ENCODE peak calls at places on chromosomes 12 and 14, in nine cellular contexts. One of them, this sample, is unnamed.

GRCh38 chr12:64735447-64735846 is 23.8 kb downstream of the GNS start:
- ATAC-seq in right cardiac atrium: no peak
- ATAC-seq in left cardiac atrium: peak
- ATAC-seq in natural killer cell: no peak
- ATAC-seq in activated T-cell treated with anti-CD3 and anti-CD28 coated beads, Interleukin-2, amount 50 U/mL, for 4 hours: no peak
- ATAC-seq in psoas muscle: no peak
- ATAC-seq in pancreas: no peak
- ATAC-seq in right lobe of liver: no peak
- ATAC-seq in CD4-positive, CD25-positive, alpha-beta regulatory T cell: no peak
- ATAC-seq in this sample: no peak

GRCh38 chr12:10220398-10221077 is 7.9 kb downstream of the GABARAPL1 start:
- ATAC-seq in right cardiac atrium: peak
- ATAC-seq in left cardiac atrium: peak
- ATAC-seq in natural killer cell: peak
- ATAC-seq in activated T-cell treated with anti-CD3 and anti-CD28 coated beads, Interleukin-2, amount 50 U/mL, for 4 hours: no peak
- ATAC-seq in psoas muscle: peak
- ATAC-seq in pancreas: peak
- ATAC-seq in right lobe of liver: peak
- ATAC-seq in CD4-positive, CD25-positive, alpha-beta regulatory T cell: no peak
- ATAC-seq in this sample: peak

GRCh38 chr14:98101323-98101722 is 1170.7 kb downstream of the BCL11B start:
- ATAC-seq in right cardiac atrium: no peak
- ATAC-seq in left cardiac atrium: no peak
- ATAC-seq in natural killer cell: no peak
- ATAC-seq in activated T-cell treated with anti-CD3 and anti-CD28 coated beads, Interleukin-2, amount 50 U/mL, for 4 hours: peak
- ATAC-seq in psoas muscle: no peak
- ATAC-seq in pancreas: no peak
- ATAC-seq in right lobe of liver: no peak
- ATAC-seq in CD4-positive, CD25-positive, alpha-beta regulatory T cell: no peak
- ATAC-seq in this sample: no peak

GRCh38 chr14:99947695-99948094 is 117.5 kb upstream of the EVL start:
- ATAC-seq in right cardiac atrium: peak
- ATAC-seq in left cardiac atrium: peak
- ATAC-seq in natural killer cell: no peak
- ATAC-seq in activated T-cell treated with anti-CD3 and anti-CD28 coated beads, Interleukin-2, amount 50 U/mL, for 4 hours: no peak
- ATAC-seq in psoas muscle: no peak
- ATAC-seq in pancreas: no peak
- ATAC-seq in right lobe of liver: peak
- ATAC-seq in CD4-positive, CD25-positive, alpha-beta regulatory T cell: no peak
- ATAC-seq in this sample: no peak

GRCh38 chr14:31950331-31950730 is 126.8 kb upstream of the ARHGAP5 start:
- ATAC-seq in right cardiac atrium: no peak
- ATAC-seq in left cardiac atrium: no peak
- ATAC-seq in natural killer cell: no peak
- ATAC-seq in activated T-cell treated with anti-CD3 and anti-CD28 coated beads, Interleukin-2, amount 50 U/mL, for 4 hours: no peak
- ATAC-seq in psoas muscle: no peak
- ATAC-seq in pancreas: no peak
- ATAC-seq in right lobe of liver: peak
- ATAC-seq in CD4-positive, CD25-positive, alpha-beta regulatory T cell: no peak
- ATAC-seq in this sample: no peak

GRCh38 chr14:87430810-87431209 is 562.2 kb downstream of the GALC start:
- ATAC-seq in right cardiac atrium: no peak
- ATAC-seq in left cardiac atrium: no peak
- ATAC-seq in natural killer cell: no peak
- ATAC-seq in activated T-cell treated with anti-CD3 and anti-CD28 coated beads, Interleukin-2, amount 50 U/mL, for 4 hours: no peak
- ATAC-seq in psoas muscle: no peak
- ATAC-seq in pancreas: peak
- ATAC-seq in right lobe of liver: no peak
- ATAC-seq in CD4-positive, CD25-positive, alpha-beta regulatory T cell: no peak
- ATAC-seq in this sample: peak

GRCh38 chr12:89238593-89238992 is 113.7 kb downstream of the DUSP6 start:
- ATAC-seq in right cardiac atrium: peak
- ATAC-seq in left cardiac atrium: peak
- ATAC-seq in natural killer cell: no peak
- ATAC-seq in activated T-cell treated with anti-CD3 and anti-CD28 coated beads, Interleukin-2, amount 50 U/mL, for 4 hours: no peak
- ATAC-seq in psoas muscle: peak
- ATAC-seq in pancreas: no peak
- ATAC-seq in right lobe of liver: peak
- ATAC-seq in CD4-positive, CD25-positive, alpha-beta regulatory T cell: no peak
- ATAC-seq in this sample: peak

GRCh38 chr14:106343636-106344035 is 817.3 kb downstream of the TMEM121 start:
- ATAC-seq in right cardiac atrium: no peak
- ATAC-seq in left cardiac atrium: no peak
- ATAC-seq in natural killer cell: no peak
- ATAC-seq in activated T-cell treated with anti-CD3 and anti-CD28 coated beads, Interleukin-2, amount 50 U/mL, for 4 hours: no peak
- ATAC-seq in psoas muscle: no peak
- ATAC-seq in pancreas: no peak
- ATAC-seq in right lobe of liver: no peak
- ATAC-seq in CD4-positive, CD25-positive, alpha-beta regulatory T cell: no peak
- ATAC-seq in this sample: no peak

GRCh38 chr14:98217530-98217929 is 1054.5 kb downstream of the BCL11B start:
- ATAC-seq in right cardiac atrium: no peak
- ATAC-seq in left cardiac atrium: no peak
- ATAC-seq in natural killer cell: no peak
- ATAC-seq in activated T-cell treated with anti-CD3 and anti-CD28 coated beads, Interleukin-2, amount 50 U/mL, for 4 hours: no peak
- ATAC-seq in psoas muscle: no peak
- ATAC-seq in pancreas: no peak
- ATAC-seq in right lobe of liver: no peak
- ATAC-seq in CD4-positive, CD25-positive, alpha-beta regulatory T cell: no peak
- ATAC-seq in this sample: no peak

GRCh38 chr14:98006008-98006407 is 1208.8 kb downstream of the VRK1 start:
- ATAC-seq in right cardiac atrium: no peak
- ATAC-seq in left cardiac atrium: no peak
- ATAC-seq in natural killer cell: no peak
- ATAC-seq in activated T-cell treated with anti-CD3 and anti-CD28 coated beads, Interleukin-2, amount 50 U/mL, for 4 hours: no peak
- ATAC-seq in psoas muscle: no peak
- ATAC-seq in pancreas: no peak
- ATAC-seq in right lobe of liver: no peak
- ATAC-seq in CD4-positive, CD25-positive, alpha-beta regulatory T cell: no peak
- ATAC-seq in this sample: no peak

GRCh38 chr12:76232013-76232412 is 116.2 kb downstream of the BBS10 start:
- ATAC-seq in right cardiac atrium: no peak
- ATAC-seq in left cardiac atrium: no peak
- ATAC-seq in natural killer cell: no peak
- ATAC-seq in activated T-cell treated with anti-CD3 and anti-CD28 coated beads, Interleukin-2, amount 50 U/mL, for 4 hours: no peak
- ATAC-seq in psoas muscle: no peak
- ATAC-seq in pancreas: no peak
- ATAC-seq in right lobe of liver: no peak
- ATAC-seq in CD4-positive, CD25-positive, alpha-beta regulatory T cell: no peak
- ATAC-seq in this sample: no peak

GRCh38 chr14:80587096-80587724 is 354.3 kb downstream of the CEP128 start:
- ATAC-seq in right cardiac atrium: no peak
- ATAC-seq in left cardiac atrium: no peak
- ATAC-seq in natural killer cell: no peak
- ATAC-seq in activated T-cell treated with anti-CD3 and anti-CD28 coated beads, Interleukin-2, amount 50 U/mL, for 4 hours: peak
- ATAC-seq in psoas muscle: peak
- ATAC-seq in pancreas: peak
- ATAC-seq in right lobe of liver: peak
- ATAC-seq in CD4-positive, CD25-positive, alpha-beta regulatory T cell: peak
- ATAC-seq in this sample: peak

GRCh38 chr12:94059394-94060368 is 88.7 kb upstream of the PLXNC1 start:
- ATAC-seq in right cardiac atrium: no peak
- ATAC-seq in left cardiac atrium: no peak
- ATAC-seq in natural killer cell: no peak
- ATAC-seq in activated T-cell treated with anti-CD3 and anti-CD28 coated beads, Interleukin-2, amount 50 U/mL, for 4 hours: no peak
- ATAC-seq in psoas muscle: no peak
- ATAC-seq in pancreas: no peak
- ATAC-seq in right lobe of liver: peak
- ATAC-seq in CD4-positive, CD25-positive, alpha-beta regulatory T cell: no peak
- ATAC-seq in this sample: peak

GRCh38 chr12:85568395-85569103 is 267.7 kb downstream of the RASSF9 start:
- ATAC-seq in right cardiac atrium: no peak
- ATAC-seq in left cardiac atrium: no peak
- ATAC-seq in natural killer cell: no peak
- ATAC-seq in activated T-cell treated with anti-CD3 and anti-CD28 coated beads, Interleukin-2, amount 50 U/mL, for 4 hours: no peak
- ATAC-seq in psoas muscle: no peak
- ATAC-seq in pancreas: peak
- ATAC-seq in right lobe of liver: no peak
- ATAC-seq in CD4-positive, CD25-positive, alpha-beta regulatory T cell: no peak
- ATAC-seq in this sample: no peak

This sample was measured in esophagus mucosa.